ENCODE peak calls at places on chromosomes 1 and 21, in five cellular contexts. D is brain microvascular endothelial cell; C is effector memory CD4-positive, alpha-beta T cell; G is tibial nerve; Q is spleen. Z is an unnamed sample. For H3K27me3 and H3K36me3, the result is how much of the 10 kb centered on the place peaks cover.

GRCh38 chr1:4957027-4957426 is 302.6 kb downstream of the AJAP1 start:
- DNase-seq in Q (no peak), G (no peak), D (no peak), C (no peak), Z (no peak)

GRCh38 chr1:51535006-51535592 is 16.0 kb upstream of the EPS15 start:
- DNase-seq in G (peak), C (peak), Q (no peak), D (peak), Z (peak)

GRCh38 chr1:162987866-162988265 is 81.3 kb upstream of the RGS4 start:
- DNase-seq in C (no peak), D (no peak), Q (no peak), G (no peak), Z (no peak)

GRCh38 chr1:64537942-64538341 is 68.0 kb downstream of the CACHD1 start:
- DNase-seq in Q (no peak), C (no peak), D (no peak), G (no peak), Z (no peak)

GRCh38 chr1:155081472-155082300 is 3.0 kb downstream of the EFNA3 start:
- DNase-seq in Q (peak), G (no peak), C (no peak), D (no peak), Z (peak)

GRCh38 chr1:86155061-86155806 is 1.3 kb downstream of the COL24A1 start:
- DNase-seq in G (peak), D (no peak), C (no peak), Q (peak), Z (peak)

GRCh38 chr1:17637055-17637454 is 97.6 kb downstream of the ARHGEF10L start:
- DNase-seq in G (no peak), C (no peak), D (no peak), Q (no peak), Z (no peak)

GRCh38 chr21:42687796-42688195 is 34.4 kb downstream of the PDE9A start:
- DNase-seq in D (no peak), C (no peak), Q (peak), G (no peak), Z (no peak)

GRCh38 chr1:44810101-44810761 is 1.9 kb downstream of the BTBD19 start:
- DNase-seq in Q (peak), D (no peak), G (peak), C (peak), Z (no peak)

GRCh38 chr1:115314765-115315164 is 23.3 kb downstream of the NGF start:
- DNase-seq in Q (no peak), C (no peak), G (no peak), D (peak), Z (no peak)

GRCh38 chr1:26833432-26834405 is 7.2 kb downstream of the ZDHHC18 start:
- DNase-seq in D (no peak), C (peak), Q (peak), G (no peak), Z (no peak)

GRCh38 chr21:33640697-33641338 is 723 bp downstream of the CRYZL1 start:
- DNase-seq in Q (no peak), G (no peak), C (no peak), D (no peak), Z (no peak)

GRCh38 chr1:205772607-205773032 is 2.7 kb downstream of the RAB29 start:
- DNase-seq in G (no peak), D (no peak), C (no peak), Q (no peak), Z (no peak)

GRCh38 chr1:15531682-15532081 is 5.0 kb downstream of the DNAJC16 start:
- DNase-seq in D (no peak), C (no peak), G (no peak), Q (no peak), Z (no peak)

GRCh38 chr1:9410737-9411297 is 118.1 kb downstream of the SPSB1 start:
- DNase-seq in C (no peak), Q (no peak), G (no peak), D (peak), Z (no peak)

GRCh38 chr1:231233735-231234417 is 7.1 kb upstream of the GNPAT start:
- DNase-seq in G (no peak), D (no peak), Q (no peak), C (no peak), Z (no peak)

GRCh38 chr1:220906561-220907334 is 27.5 kb downstream of the HLX start:
- DNase-seq in G (no peak), C (no peak), D (no peak), Q (no peak), Z (no peak)

GRCh38 chr1:167928457-167928852 is 8.0 kb upstream of the DCAF6 start:
- DNase-seq in C (no peak), G (no peak), Q (no peak), D (no peak), Z (no peak)

GRCh38 chr1:229238674-229239415 is 32.1 kb upstream of the RAB4A start:
- DNase-seq in G (no peak), D (no peak), C (no peak), Q (no peak), Z (no peak)

GRCh38 chr1:6373961-6374720 is 19.4 kb downstream of the ACOT7 start:
- DNase-seq in G (no peak), C (no peak), Q (no peak), D (no peak), Z (no peak)

GRCh38 chr21:29228306-29228705 is 70.4 kb upstream of the BACH1 start:
- DNase-seq in C (no peak), G (no peak), Q (no peak), D (peak), Z (no peak)

GRCh38 chr1:30777906-30778155 is 20.3 kb upstream of the LAPTM5 start:
- DNase-seq in Q (no peak), C (no peak), D (no peak), G (no peak), Z (peak)

GRCh38 chr1:26317612-26318337 is at the start of gene CD52:
- DNase-seq in G (no peak), Q (peak), C (peak), D (no peak), Z (peak)

GRCh38 chr1:151504759-151505158 is 6.4 kb upstream of the CGN start:
- DNase-seq in Q (no peak), D (no peak), C (no peak), G (no peak), Z (no peak)

GRCh38 chr1:54069792-54070548 is 16.6 kb downstream of the TCEANC2 start:
- DNase-seq in Q (no peak), C (no peak), G (no peak), D (peak), Z (peak)

GRCh38 chr1:56424744-56425493 is 154.4 kb downstream of the PLPP3 start:
- DNase-seq in C (no peak), D (peak), G (no peak), Q (no peak), Z (no peak)

GRCh38 chr1:64320899-64321624 is 117.6 kb downstream of the UBE2U start:
- DNase-seq in D (no peak), G (no peak), C (no peak), Q (no peak), Z (no peak)

GRCh38 chr1:181101581-181102226 is 13.2 kb downstream of the IER5 start:
- DNase-seq in D (no peak), C (no peak), Q (no peak), G (no peak), Z (peak)

GRCh38 chr21:30502041-30502440 is at the start of gene KRTAP19-5:
- DNase-seq in D (no peak), C (no peak), Q (no peak), G (no peak), Z (no peak)

GRCh38 chr1:17488977-17489739 is 49.7 kb upstream of the RCC2 start:
- DNase-seq in G (no peak), Q (no peak), D (no peak), C (no peak), Z (no peak)

GRCh38 chr1:168554603-168555520 is 11.1 kb upstream of the XCL2 start:
- DNase-seq in C (no peak), D (no peak), G (no peak), Q (no peak), Z (no peak)

GRCh38 chr1:47224676-47225399 is 7.2 kb downstream of the TAL1 start:
- DNase-seq in C (no peak), D (no peak), Q (no peak), G (no peak), Z (no peak)

GRCh38 chr1:77220687-77221463 is 1.6 kb upstream of the PIGK start:
- DNase-seq in C (no peak), G (no peak), Q (no peak), D (peak), Z (no peak)

GRCh38 chr21:35265170-35265877 is 216.2 kb upstream of the RUNX1 start:
- DNase-seq in Q (no peak), D (peak), G (no peak), C (no peak), Z (no peak)

GRCh38 chr1:196609114-196609737 is 986 bp upstream of the KCNT2 start:
- DNase-seq in Q (no peak), G (no peak), D (peak), C (no peak), Z (no peak)

GRCh38 chr1:196608401-196609113 is at the start of gene KCNT2:
- DNase-seq in Q (peak), C (no peak), G (peak), D (peak), Z (peak)

GRCh38 chr1:196611873-196612272 is 3.6 kb upstream of the KCNT2 start:
- DNase-seq in D (no peak), G (no peak), Q (no peak), C (no peak), Z (no peak)

GRCh38 chr1:196603651-196604050 is 4.6 kb downstream of the KCNT2 start:
- DNase-seq in C (no peak), Q (no peak), D (no peak), G (no peak), Z (no peak)

DNA sequence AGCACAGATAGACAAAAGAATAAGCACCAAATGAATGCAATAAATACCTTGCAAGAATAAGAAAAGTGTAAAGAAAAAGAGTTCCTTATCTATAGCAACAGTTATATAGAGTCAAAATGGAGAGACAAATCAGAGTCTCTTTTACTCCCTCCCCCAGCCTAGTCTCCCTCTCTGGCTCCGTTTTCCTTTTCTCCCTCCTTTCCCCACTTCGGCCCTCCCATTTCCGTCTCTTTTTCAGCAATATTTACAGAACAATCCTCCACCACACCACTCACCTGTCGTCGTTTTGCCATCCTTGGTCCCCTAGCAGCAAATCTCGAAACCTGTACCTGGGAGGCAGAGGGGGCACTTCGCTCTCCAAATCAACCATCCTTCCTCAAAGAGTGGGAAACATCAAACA is 300 bp downstream of the KCNT2 start:
- DNase-seq in G (no peak), C (no peak), Q (no peak), D (peak), Z (peak)
- H3K4me3 ChIP-seq in G (peak), C (peak), Q (peak), D (peak), Z (peak)

GRCh38 chr1:88454781-88455180 is 229.3 kb upstream of the PKN2 start:
- DNase-seq in Q (no peak), C (no peak), G (no peak), D (no peak), Z (no peak)

GRCh38 chr1:88451856-88452255 is 232.2 kb upstream of the PKN2 start:
- DNase-seq in G (no peak), D (no peak), Q (no peak), C (no peak), Z (no peak)

GRCh38 chr1:88457197-88457596 is 226.9 kb upstream of the PKN2 start:
- DNase-seq in G (no peak), Q (no peak), D (no peak), C (no peak), Z (no peak)

GRCh38 chr1:88455857-88456256 is 228.2 kb upstream of the PKN2 start:
- DNase-seq in D (no peak), Q (no peak), C (no peak), G (no peak), Z (no peak)
- H3K27me3 ChIP-seq in D (under half), Q (under half), C (under half), G (under half), Z (under half)

GRCh38 chr1:213921352-213922111 is 66.2 kb upstream of the PROX1 start:
- DNase-seq in D (no peak), G (no peak), C (no peak), Q (no peak), Z (no peak)
- H3K36me3 ChIP-seq in D (under half), G (under half), C (under half), Q (under half), Z (under half)

DNA sequence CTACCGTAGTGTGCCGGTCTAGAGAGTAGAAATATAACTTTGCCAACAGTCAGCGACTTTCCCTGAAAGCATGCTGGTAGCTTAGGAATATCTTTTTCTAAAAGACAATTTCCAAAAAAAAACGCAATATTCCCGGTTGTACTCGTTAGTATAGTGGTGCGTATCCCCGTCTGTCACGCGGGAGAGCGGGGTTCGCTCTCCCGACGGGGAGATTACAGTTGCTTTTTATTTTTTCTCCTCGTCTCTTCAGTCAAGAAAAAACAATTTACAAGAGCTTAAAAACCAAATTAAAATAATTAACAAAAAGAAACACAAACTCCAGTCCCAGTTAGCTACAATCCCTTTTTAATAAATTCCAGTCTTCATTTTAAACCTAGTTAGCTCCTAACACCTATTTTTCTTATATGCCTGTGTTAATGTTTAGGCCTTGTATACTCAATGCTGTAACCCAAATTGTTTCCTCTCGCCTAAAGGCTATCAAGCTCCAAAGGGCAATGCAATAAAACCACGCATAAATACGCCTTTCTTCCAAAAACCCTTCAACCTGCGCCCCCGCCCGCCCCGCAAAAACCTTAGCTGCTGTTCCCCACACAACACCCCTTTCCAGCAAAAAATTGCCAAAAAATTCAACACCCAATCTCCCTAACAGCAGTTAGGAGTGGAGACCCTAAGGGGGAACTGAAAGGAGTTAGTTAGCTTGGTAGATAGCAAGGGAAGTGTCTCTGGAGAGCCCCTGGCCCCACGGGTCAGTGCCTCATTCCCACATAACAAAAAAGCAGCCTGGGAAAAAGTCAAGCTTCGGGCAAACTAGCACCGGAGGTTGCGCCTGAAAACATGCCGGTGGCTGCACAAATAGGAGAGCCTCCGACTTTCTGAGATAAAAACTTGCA is 7.9 kb downstream of the HSPA6 start:
- DNase-seq in C (no peak), G (no peak), D (no peak), Q (no peak), Z (peak)
- H3K4me3 ChIP-seq in C (no peak), G (peak), D (peak), Q (no peak), Z (peak)

GRCh38 chr1:110524311-110525249 is 5.6 kb upstream of the KCNA10 start:
- DNase-seq in G (no peak), C (peak), Q (no peak), D (peak), Z (peak)

GRCh38 chr1:110525250-110525597 is 6.2 kb upstream of the KCNA10 start:
- DNase-seq in Q (no peak), C (no peak), G (no peak), D (no peak), Z (no peak)

GRCh38 chr1:110526189-110526588 is 7.2 kb upstream of the KCNA10 start:
- DNase-seq in Q (no peak), D (no peak), G (no peak), C (no peak), Z (no peak)

GRCh38 chr1:110519125-110519810 is at the start of gene KCNA10:
- DNase-seq in Q (no peak), D (no peak), G (no peak), C (no peak), Z (no peak)

DNA sequence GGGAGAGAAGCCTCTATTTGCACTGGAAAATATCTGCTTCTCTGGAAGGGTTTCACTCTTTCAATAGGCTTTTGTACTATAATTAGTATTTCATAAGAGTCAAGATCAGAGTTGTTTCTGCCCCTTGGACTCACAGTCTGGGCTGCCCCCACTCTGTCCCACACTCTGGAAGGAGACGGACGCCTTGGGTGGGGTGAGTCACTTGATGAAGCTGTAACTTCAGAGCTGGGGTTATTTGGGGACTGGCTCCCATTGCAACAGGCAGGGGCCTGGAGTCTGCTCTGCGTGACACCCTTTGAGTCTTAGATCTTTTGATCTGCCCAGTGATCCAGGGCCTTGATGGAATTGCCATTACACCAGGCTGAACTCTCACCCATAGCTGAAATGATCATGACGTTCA is 4.0 kb upstream of the KCNA10 start:
- DNase-seq in D (no peak), G (no peak), C (no peak), Q (no peak), Z (no peak)
- H3K27me3 ChIP-seq in D (under half), G (under half), C (under half), Q (under half), Z (under half)

GRCh38 chr1:33329600-33330305 is 8.9 kb upstream of the A3GALT2 start:
- DNase-seq in Q (peak), G (no peak), C (no peak), D (no peak), Z (no peak)
- H3K36me3 ChIP-seq in Q (half or more), G (half or more), C (half or more), D (half or more), Z (under half)

GRCh38 chr1:202569393-202570322 is 140.6 kb downstream of the SYT2 start:
- DNase-seq in Q (no peak), D (no peak), C (no peak), G (no peak), Z (no peak)

GRCh38 chr1:202564958-202565497 is 145.2 kb downstream of the SYT2 start:
- DNase-seq in C (no peak), Q (no peak), G (no peak), D (no peak), Z (no peak)

GRCh38 chr1:202568466-202569196 is 141.6 kb downstream of the SYT2 start:
- DNase-seq in C (no peak), Q (no peak), D (no peak), G (no peak), Z (no peak)

GRCh38 chr1:202565890-202566289 is 144.4 kb downstream of the SYT2 start:
- DNase-seq in Q (no peak), G (no peak), C (no peak), D (no peak), Z (no peak)

DNA sequence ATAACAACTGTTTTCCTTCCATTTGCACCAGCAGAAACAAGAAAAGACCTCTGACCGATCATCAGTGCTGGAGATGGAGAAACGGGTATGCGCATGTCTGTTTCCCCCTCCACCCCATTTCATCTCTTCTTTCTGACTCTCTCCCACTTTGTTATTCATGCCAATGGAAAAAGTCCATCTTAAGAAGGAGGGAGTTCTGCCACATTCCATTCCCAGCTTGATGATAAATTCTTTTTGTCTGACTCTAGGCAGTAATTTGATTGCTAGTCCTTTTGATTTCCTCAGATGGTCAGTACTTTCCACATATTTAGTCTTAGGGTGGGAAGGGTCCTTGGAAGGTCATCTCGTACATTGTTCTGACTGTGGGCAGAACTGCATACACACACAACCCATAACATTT is 142.5 kb downstream of the SYT2 start:
- DNase-seq in C (no peak), D (no peak), G (no peak), Q (no peak), Z (no peak)
- H3K4me3 ChIP-seq in C (no peak), D (no peak), G (no peak), Q (no peak), Z (no peak)

GRCh38 chr1:2444138-2444591 is 31.8 kb upstream of the PEX10 start:
- DNase-seq in G (no peak), C (no peak), D (no peak), Q (no peak), Z (no peak)
- H3K27me3 ChIP-seq in G (half or more), C (under half), D (under half), Q (under half), Z (under half)